ENCODE peak calls at places on chromosomes 11 and 22, in six cellular contexts. B is A549, D is ovary, F is mucosa of descending colon, C is neuronal stem cell, T is body of pancreas. V is an unnamed sample.

GRCh38 chr22:21873619-21874018 is 6.2 kb upstream of the MAPK1 start:
- DNase-seq in T (no peak), C (no peak), D (no peak), B (no peak), F (no peak), V (no peak)

GRCh38 chr11:88175004-88175706 is at the start of gene RAB38:
- DNase-seq in T (peak; percentile 68), C (peak; percentile 41), B (no peak), D (peak; percentile 43), F (peak; percentile 68), V (no peak)

GRCh38 chr11:93522448-93522847 is 20.7 kb downstream of the SMCO4 start:
- DNase-seq in D (no peak), F (no peak), B (no peak), T (no peak), C (no peak), V (no peak)

GRCh38 chr11:65428578-65429068 is 6.0 kb downstream of the NEAT1 start:
- DNase-seq in B (no peak), F (peak; percentile 62), T (peak; percentile 73), D (peak; percentile 47), C (no peak), V (no peak)

GRCh38 chr22:28703436-28703835 is 23.8 kb upstream of the TTC28 start:
- DNase-seq in D (no peak), T (no peak), B (no peak), F (no peak), C (no peak), V (no peak)

GRCh38 chr11:31968774-31969433 is 122.0 kb upstream of the RCN1 start:
- DNase-seq in F (no peak), B (no peak), C (no peak), D (no peak), T (no peak), V (no peak)

GRCh38 chr11:59767212-59767611 is 12.0 kb downstream of the STX3 start:
- DNase-seq in F (no peak), B (no peak), C (no peak), D (no peak), T (no peak), V (no peak)

GRCh38 chr22:23856721-23857605 is 712 bp upstream of the SLC2A11 start:
- DNase-seq in B (peak; percentile 28), T (peak; percentile 57), C (peak; percentile 49), F (no peak), D (peak; percentile 68), V (no peak)

GRCh38 chr11:113014731-113015455 is 53.7 kb downstream of the NCAM1 start:
- DNase-seq in C (no peak), F (no peak), D (peak; percentile 26), T (peak; percentile 45), B (no peak), V (peak; percentile 36)

GRCh38 chr11:114178656-114179055 is 117.5 kb upstream of the NNMT start:
- DNase-seq in B (no peak), C (no peak), D (no peak), T (no peak), F (no peak), V (no peak)
- H3K4me3 ChIP-seq in B (no peak overlapping the region), C (no peak overlapping the region), D (no peak overlapping the region), T (no peak overlapping the region), F (no peak overlapping the region), V (no peak overlapping the region)

GRCh38 chr22:19113429-19113828 is 8.8 kb downstream of the DGCR2 start:
- DNase-seq in F (no peak), T (no peak), B (no peak), D (no peak), C (no peak), V (no peak)
- H3K4me1 ChIP-seq in F (peaks cover 38% of the 10 kb centered on the region), T (peaks cover 68% of the 10 kb centered on the region), B (peaks cover 15% of the 10 kb centered on the region), D (peaks cover 25% of the 10 kb centered on the region), C (peaks cover 3% of the 10 kb centered on the region), V (no peaks in the 10 kb centered on the region)

GRCh38 chr11:30452842-30453241 is 129.9 kb downstream of the ARL14EP start:
- DNase-seq in T (no peak), B (no peak), C (no peak), D (no peak), F (no peak), V (no peak)

GRCh38 chr11:30452114-30452513 is 129.2 kb downstream of the ARL14EP start:
- DNase-seq in C (no peak), F (no peak), B (no peak), T (no peak), D (no peak), V (no peak)

GRCh38 chr11:30451167-30451566 is 128.3 kb downstream of the ARL14EP start:
- DNase-seq in T (no peak), F (no peak), B (no peak), C (no peak), D (no peak), V (no peak)

GRCh38 chr11:30453705-30454104 is 130.8 kb downstream of the ARL14EP start:
- DNase-seq in B (no peak), T (no peak), C (no peak), D (no peak), F (no peak), V (no peak)

DNA sequence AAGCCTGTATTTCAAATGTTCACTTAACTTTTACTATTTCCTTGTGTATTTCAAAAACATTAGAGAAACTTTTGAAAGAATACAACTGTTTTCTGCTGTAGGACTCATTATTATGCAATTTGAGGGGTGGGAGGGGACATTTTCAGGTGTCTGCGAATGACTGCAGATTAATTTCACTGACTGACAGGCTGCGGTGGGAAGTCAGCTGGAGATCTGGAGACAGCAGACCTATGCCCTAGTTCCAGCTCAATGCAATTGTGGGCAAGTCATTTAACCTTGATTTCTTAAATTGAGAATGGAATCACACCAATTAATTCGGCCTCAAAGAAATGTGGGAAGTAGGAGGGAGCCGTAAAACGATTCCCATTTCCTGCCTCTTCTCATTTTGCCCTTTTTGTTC is 128.7 kb downstream of the ARL14EP start:
- DNase-seq in B (no peak), F (no peak), C (no peak), T (no peak), D (no peak), V (no peak)
- H3K4me3 ChIP-seq in B (no peak overlapping the region), F (no peak overlapping the region), C (no peak overlapping the region), T (no peak overlapping the region), D (no peak overlapping the region), V (no peak overlapping the region)

DNA sequence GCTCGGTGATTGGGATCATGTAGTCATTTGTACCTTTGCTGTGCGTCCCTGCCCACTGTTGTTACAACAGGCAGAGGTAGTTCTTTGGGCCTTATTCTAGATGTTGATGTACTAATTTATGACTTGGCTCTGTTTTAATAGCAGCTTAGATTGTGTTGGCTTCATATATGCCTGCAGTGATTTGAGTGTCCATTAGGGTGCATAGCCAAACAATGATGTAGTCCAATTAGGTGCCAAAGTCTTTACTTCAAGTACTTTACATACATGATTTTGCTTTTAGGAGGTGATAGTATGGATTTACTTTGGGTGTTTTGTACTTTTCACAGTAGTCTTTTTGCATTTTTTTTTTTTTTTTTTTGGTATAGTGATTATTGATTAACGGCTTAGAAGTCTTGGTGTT is 46.4 kb downstream of the PPP6R3 start:
- DNase-seq in F (no peak), D (no peak), T (no peak), C (no peak), B (no peak), V (no peak)
- H3K4me1 ChIP-seq in F (peaks cover 11% of the 10 kb centered on the region), D (peaks cover 28% of the 10 kb centered on the region), T (peaks cover 59% of the 10 kb centered on the region), C (no peaks in the 10 kb centered on the region), B (peaks cover 16% of the 10 kb centered on the region), V (no peaks in the 10 kb centered on the region)

V was measured in SJCRH30.